ENCODE peak calls at places on chromosome 13, in ten cellular contexts. O is psoas muscle, M is uterus, X is endodermal cell, Q is aorta, B is neuronal stem cell, P is left ventricle myocardium inferior, R is upper lobe of right lung, Z is sigmoid colon, K is fibroblast of lung. U is an unnamed sample.

GRCh38 chr13:110388141-110388943 is 81.3 kb downstream of the COL4A2 start:
- DNase-seq in Z (peak; percentile 97), M (peak; percentile 83), R (no peak), O (peak; percentile 67), Q (peak; percentile 92), B (no peak), P (no peak), K (peak; percentile 87), X (peak; percentile 62), U (no peak)

GRCh38 chr13:35475131-35475959 is 1.1 kb downstream of the MAB21L1 start:
- DNase-seq in Q (peak; percentile 76), X (peak; percentile 79), B (peak; percentile 61), P (no peak), K (peak; percentile 47), R (no peak), Z (peak; percentile 61), M (no peak), O (peak; percentile 86), U (no peak)

GRCh38 chr13:88068975-88069374 is 397.8 kb downstream of the SLITRK5 start:
- DNase-seq in K (no peak), Z (peak; percentile 35), O (no peak), X (peak; percentile 90), P (no peak), B (no peak), R (peak; percentile 35), Q (no peak), M (no peak), U (no peak)

GRCh38 chr13:100835695-100836094 is 161.1 kb upstream of the TMTC4 start:
- DNase-seq in Q (no peak), B (no peak), K (no peak), Z (no peak), X (no peak), M (no peak), P (no peak), O (no peak), R (no peak), U (no peak)

GRCh38 chr13:111210082-111210481 is 95.0 kb downstream of the ARHGEF7 start:
- DNase-seq in R (no peak), O (no peak), M (no peak), Z (no peak), X (no peak), B (no peak), K (no peak), Q (no peak), P (no peak), U (no peak)

GRCh38 chr13:32650705-32651311 is 64.6 kb downstream of the PDS5B start:
- DNase-seq in K (peak; percentile 59), X (peak; percentile 78), O (no peak), M (peak; percentile 45), Q (no peak), R (no peak), B (peak; percentile 33), P (no peak), Z (no peak), U (peak; percentile 68)

GRCh38 chr13:46668906-46669525 is 116.0 kb downstream of the LRCH1 start:
- DNase-seq in Q (no peak), B (no peak), X (no peak), Z (no peak), O (no peak), P (no peak), K (no peak), M (no peak), R (no peak), U (no peak)

GRCh38 chr13:73934215-73934623 is 200.0 kb downstream of the KLF12 start:
- DNase-seq in Z (no peak), Q (no peak), X (no peak), M (no peak), O (no peak), R (no peak), P (no peak), K (peak; percentile 53), B (no peak), U (no peak)

GRCh38 chr13:20833900-20834679 is 60.3 kb upstream of the EEF1AKMT1 start:
- DNase-seq in M (no peak), B (no peak), K (no peak), O (no peak), P (no peak), Z (no peak), Q (no peak), R (no peak), X (no peak), U (no peak)

GRCh38 chr13:77507931-77508776 is 27.4 kb upstream of the SCEL start:
- DNase-seq in O (no peak), X (no peak), R (no peak), K (peak; percentile 97), Q (no peak), Z (no peak), M (no peak), B (no peak), P (no peak), U (no peak)

GRCh38 chr13:110444226-110444653 is 117.3 kb downstream of the RAB20 start:
- DNase-seq in Z (peak; percentile 83), B (no peak), X (no peak), R (no peak), K (peak; percentile 50), M (peak; percentile 58), Q (no peak), O (no peak), P (peak; percentile 31), U (no peak)

GRCh38 chr13:46551410-46552301 is 1.3 kb upstream of the LRCH1 start:
- DNase-seq in P (peak; percentile 86), B (peak; percentile 62), R (peak; percentile 89), Q (peak; percentile 95), O (peak; percentile 90), X (peak; percentile 90), M (peak; percentile 87), K (peak; percentile 72), Z (peak; percentile 90), U (peak; percentile 57)

GRCh38 chr13:37701972-37702371 is 103.4 kb upstream of the POSTN start:
- DNase-seq in O (no peak), P (no peak), K (peak; percentile 94), B (no peak), R (no peak), Z (no peak), X (no peak), Q (no peak), M (peak; percentile 49), U (no peak)

GRCh38 chr13:105579821-105580707 is 955.4 kb downstream of the EFNB2 start:
- DNase-seq in B (no peak), Z (no peak), K (no peak), R (no peak), P (no peak), X (no peak), Q (no peak), M (no peak), O (no peak), U (no peak)

GRCh38 chr13:31282741-31283455 is 83.1 kb downstream of the B3GLCT start:
- DNase-seq in O (no peak), R (no peak), B (no peak), Q (no peak), X (no peak), M (no peak), P (no peak), K (no peak), Z (no peak), U (no peak)

GRCh38 chr13:43376596-43376995 is 353.2 kb downstream of the DNAJC15 start:
- DNase-seq in M (no peak), P (no peak), O (no peak), R (no peak), K (no peak), Q (no peak), X (no peak), Z (no peak), B (no peak), U (no peak)

GRCh38 chr13:23621316-23621645 is 51.1 kb downstream of the TNFRSF19 start:
- DNase-seq in K (peak; percentile 95), Q (no peak), R (no peak), Z (no peak), X (no peak), M (no peak), O (no peak), P (no peak), B (no peak), U (no peak)

GRCh38 chr13:94917814-94918213 is 205.5 kb upstream of the SOX21 start:
- DNase-seq in B (no peak), Q (no peak), O (no peak), X (peak; percentile 89), R (no peak), K (peak; percentile 6), Z (no peak), P (no peak), M (no peak), U (no peak)

GRCh38 chr13:76425930-76426329 is 460.3 kb downstream of the KCTD12 start:
- DNase-seq in X (no peak), K (peak; percentile 72), B (no peak), Q (no peak), O (no peak), R (no peak), Z (no peak), P (no peak), M (no peak), U (no peak)
- H3K4me1 ChIP-seq in X (no peaks in the 10 kb centered on the region), K (no peaks in the 10 kb centered on the region), B (no peaks in the 10 kb centered on the region), Q (peaks cover 2% of the 10 kb centered on the region), O (no peaks in the 10 kb centered on the region), R (no peaks in the 10 kb centered on the region), Z (no peaks in the 10 kb centered on the region), P (peaks cover 7% of the 10 kb centered on the region), M (no peaks in the 10 kb centered on the region), U (no peaks in the 10 kb centered on the region)

DNA sequence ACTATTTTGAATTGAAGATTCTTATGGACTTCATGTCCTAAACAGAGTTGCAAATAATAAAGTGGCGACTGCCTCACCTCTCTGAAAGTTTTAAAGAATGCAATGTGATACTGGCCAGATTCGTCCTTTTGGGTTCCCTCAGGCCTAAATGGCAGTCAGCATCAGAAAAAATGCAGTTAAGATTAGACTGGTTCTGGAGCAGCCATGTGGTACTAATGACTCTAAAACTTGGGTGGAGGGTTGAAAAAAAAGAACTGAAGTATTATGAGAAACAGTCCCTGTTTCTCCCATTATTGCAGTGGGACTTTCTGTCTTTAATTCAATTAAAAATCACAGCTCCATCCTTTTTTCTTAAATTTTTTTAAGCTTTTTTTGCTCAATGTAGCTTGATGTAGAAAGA is 37.3 kb downstream of the WDFY2 start:
- DNase-seq in O (no peak), B (no peak), R (no peak), M (no peak), X (no peak), K (no peak), P (no peak), Z (no peak), Q (no peak), U (no peak)
- H3K4me1 ChIP-seq in O (peaks cover 9% of the 10 kb centered on the region), B (peaks cover 3% of the 10 kb centered on the region), R (peaks cover 19% of the 10 kb centered on the region), M (no peaks in the 10 kb centered on the region), X (no peaks in the 10 kb centered on the region), K (peaks cover 19% of the 10 kb centered on the region), P (peaks cover 87% of the 10 kb centered on the region), Z (peaks cover 17% of the 10 kb centered on the region), Q (peaks cover 5% of the 10 kb centered on the region), U (peaks cover 5% of the 10 kb centered on the region)

GRCh38 chr13:40639226-40639681 is 27.2 kb downstream of the FOXO1 start:
- DNase-seq in K (no peak), R (no peak), B (no peak), M (no peak), P (no peak), Q (no peak), X (no peak), O (no peak), Z (no peak), U (no peak)
- H3K4me1 ChIP-seq in K (no peaks in the 10 kb centered on the region), R (peaks cover 35% of the 10 kb centered on the region), B (peaks cover 15% of the 10 kb centered on the region), M (peaks cover 4% of the 10 kb centered on the region), P (peaks cover 86% of the 10 kb centered on the region), Q (peaks cover 2% of the 10 kb centered on the region), X (peaks cover 3% of the 10 kb centered on the region), O (peaks cover 79% of the 10 kb centered on the region), Z (peaks cover 65% of the 10 kb centered on the region), U (peaks cover 90% of the 10 kb centered on the region)

DNA sequence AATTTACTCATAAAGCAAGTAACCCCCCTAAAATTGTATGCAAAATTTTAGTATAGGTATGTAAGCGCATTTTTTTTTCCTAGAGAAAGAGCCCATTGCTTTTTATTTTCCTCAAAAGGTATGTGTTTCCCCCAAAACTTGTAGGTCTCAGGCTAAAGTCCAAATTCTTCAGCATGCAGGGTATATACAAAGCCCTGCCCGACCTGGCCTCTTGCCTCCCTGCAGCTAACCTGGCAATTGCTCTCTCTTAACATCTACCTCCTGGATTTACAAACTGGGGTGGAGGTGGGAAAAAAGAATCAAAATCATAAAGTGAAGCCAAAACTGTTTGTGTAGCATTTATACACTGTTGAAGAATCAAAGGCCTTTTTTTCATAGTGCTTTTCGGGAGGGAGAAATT is 107.8 kb downstream of the KCNRG start:
- DNase-seq in R (no peak), Z (no peak), B (no peak), Q (no peak), K (no peak), O (no peak), P (no peak), X (no peak), M (no peak), U (no peak)
- H3K4me1 ChIP-seq in R (peaks cover 23% of the 10 kb centered on the region), Z (peaks cover 26% of the 10 kb centered on the region), B (peaks cover 11% of the 10 kb centered on the region), Q (no peaks in the 10 kb centered on the region), K (no peaks in the 10 kb centered on the region), O (peaks cover 44% of the 10 kb centered on the region), P (peaks cover 76% of the 10 kb centered on the region), X (peaks cover 17% of the 10 kb centered on the region), M (no peaks in the 10 kb centered on the region), U (peaks cover 36% of the 10 kb centered on the region)

U was measured in CD8-positive, alpha-beta memory T cell.